ENCODE peak calls at places on chromosomes 12 and 14, in four cellular contexts. One of them, this sample, is unnamed.

GRCh38 chr14:95482967-95483842 is 33.2 kb downstream of the SYNE3 start:
- DNase-seq in K562: peak
- DNase-seq in GM12891: no peak
- DNase-seq in GM12878: no peak
- DNase-seq in this sample: no peak

GRCh38 chr12:57992001-57992400 is 50.6 kb downstream of the ATP23 start:
- DNase-seq in K562: no peak
- DNase-seq in GM12891: no peak
- DNase-seq in GM12878: no peak
- DNase-seq in this sample: peak

GRCh38 chr12:91636721-91637120 is 454.1 kb upstream of the DCN start:
- DNase-seq in K562: no peak
- DNase-seq in GM12891: no peak
- DNase-seq in GM12878: no peak
- DNase-seq in this sample: no peak

GRCh38 chr12:103198499-103198898 is 241.0 kb downstream of the ASCL1 start:
- DNase-seq in K562: no peak
- DNase-seq in GM12891: no peak
- DNase-seq in GM12878: no peak
- DNase-seq in this sample: no peak

GRCh38 chr12:67456281-67456918 is 187.2 kb downstream of the CAND1 start:
- DNase-seq in K562: no peak
- DNase-seq in GM12891: no peak
- DNase-seq in GM12878: no peak
- DNase-seq in this sample: no peak

GRCh38 chr12:32987526-32987925 is 90.9 kb upstream of the PKP2 start:
- DNase-seq in K562: no peak
- DNase-seq in GM12891: no peak
- DNase-seq in GM12878: no peak
- DNase-seq in this sample: no peak

GRCh38 chr14:23300687-23301223 is 1.9 kb downstream of the PPP1R3E start:
- DNase-seq in K562: no peak
- DNase-seq in GM12891: no peak
- DNase-seq in GM12878: no peak
- DNase-seq in this sample: peak

GRCh38 chr12:21607701-21608100 is 3.1 kb upstream of the GYS2 start:
- DNase-seq in K562: no peak
- DNase-seq in GM12891: no peak
- DNase-seq in GM12878: no peak
- DNase-seq in this sample: no peak

GRCh38 chr12:102740157-102741032 is 176.6 kb downstream of the PAH start:
- DNase-seq in K562: no peak
- DNase-seq in GM12891: no peak
- DNase-seq in GM12878: no peak
- DNase-seq in this sample: no peak

GRCh38 chr12:89551747-89552146 is 25.9 kb upstream of the POC1B start:
- DNase-seq in K562: no peak
- DNase-seq in GM12891: no peak
- DNase-seq in GM12878: no peak
- DNase-seq in this sample: no peak

GRCh38 chr12:64749466-64750202 is 9.6 kb downstream of the GNS start:
- DNase-seq in K562: no peak
- DNase-seq in GM12891: no peak
- DNase-seq in GM12878: no peak
- DNase-seq in this sample: peak

GRCh38 chr14:100727565-100728240 is 1.0 kb downstream of the DLK1 start:
- DNase-seq in K562: no peak
- DNase-seq in GM12891: no peak
- DNase-seq in GM12878: no peak
- DNase-seq in this sample: no peak

GRCh38 chr12:120264511-120265202 is 873 bp downstream of the PXN start:
- DNase-seq in K562: no peak
- DNase-seq in GM12891: no peak
- DNase-seq in GM12878: no peak
- DNase-seq in this sample: no peak
- TF ChIP-seq SPI1 in K562: no peak
- TF ChIP-seq SPI1 in GM12891: no peak
- TF ChIP-seq SPI1 in GM12878: no peak
- TF ChIP-seq SPI1 in this sample: no peak

GRCh38 chr12:40969796-40970195 is 218.3 kb upstream of the PDZRN4 start:
- DNase-seq in K562: no peak
- DNase-seq in GM12891: no peak
- DNase-seq in GM12878: no peak
- DNase-seq in this sample: no peak

GRCh38 chr12:40971911-40972310 is 216.2 kb upstream of the PDZRN4 start:
- DNase-seq in K562: no peak
- DNase-seq in GM12891: no peak
- DNase-seq in GM12878: no peak
- DNase-seq in this sample: no peak

DNA sequence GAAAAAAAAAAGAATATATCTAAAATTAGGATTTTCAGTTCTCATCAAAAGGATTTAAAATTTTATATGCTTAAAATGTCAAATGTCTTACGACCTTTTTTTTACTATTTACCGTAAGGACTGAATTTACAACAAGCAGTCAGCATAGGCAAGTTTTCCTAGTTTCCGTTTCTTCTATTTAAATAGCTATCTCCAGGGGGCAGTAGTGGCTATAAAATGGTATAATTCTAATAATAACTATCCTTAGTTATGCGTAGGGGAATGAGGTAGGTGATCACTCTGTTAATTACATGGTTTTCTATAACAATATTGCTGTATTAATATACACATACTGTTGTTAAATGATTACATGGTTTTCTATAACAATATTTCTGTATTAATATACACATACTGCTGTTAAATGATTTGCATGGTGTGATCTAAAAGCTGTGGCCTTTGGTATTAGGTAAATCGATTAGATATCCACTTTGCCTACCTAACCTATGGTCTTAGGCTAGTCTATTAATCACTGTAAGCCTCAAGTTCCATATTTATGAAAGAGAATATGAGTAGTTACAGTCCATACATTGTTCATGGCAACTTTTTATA is 217.7 kb upstream of the PDZRN4 start:
- DNase-seq in K562: peak
- DNase-seq in GM12891: no peak
- DNase-seq in GM12878: no peak
- DNase-seq in this sample: no peak
- TF ChIP-seq SPI1 in K562: no peak
- TF ChIP-seq SPI1 in GM12891: no peak
- TF ChIP-seq SPI1 in GM12878: no peak
- TF ChIP-seq SPI1 in this sample: no peak

GRCh38 chr14:75842624-75843023 is 139.2 kb downstream of the TGFB3 start:
- DNase-seq in K562: no peak
- DNase-seq in GM12891: no peak
- DNase-seq in GM12878: no peak
- DNase-seq in this sample: no peak

GRCh38 chr14:75847584-75847983 is 134.2 kb downstream of the TGFB3 start:
- DNase-seq in K562: no peak
- DNase-seq in GM12891: no peak
- DNase-seq in GM12878: no peak
- DNase-seq in this sample: no peak

GRCh38 chr14:75844486-75844885 is 137.3 kb downstream of the TGFB3 start:
- DNase-seq in K562: no peak
- DNase-seq in GM12891: no peak
- DNase-seq in GM12878: no peak
- DNase-seq in this sample: no peak

GRCh38 chr14:75848337-75848736 is 133.5 kb downstream of the TGFB3 start:
- DNase-seq in K562: no peak
- DNase-seq in GM12891: no peak
- DNase-seq in GM12878: no peak
- DNase-seq in this sample: no peak

GRCh38 chr14:75845136-75845804 is 136.5 kb downstream of the TGFB3 start:
- DNase-seq in K562: no peak
- DNase-seq in GM12891: no peak
- DNase-seq in GM12878: no peak
- DNase-seq in this sample: no peak
- TF ChIP-seq SPI1 in K562: no peak
- TF ChIP-seq SPI1 in GM12891: no peak
- TF ChIP-seq SPI1 in GM12878: no peak
- TF ChIP-seq SPI1 in this sample: no peak

GRCh38 chr14:54085841-54086240 is 129.2 kb upstream of the BMP4 start:
- DNase-seq in K562: no peak
- DNase-seq in GM12891: no peak
- DNase-seq in GM12878: no peak
- DNase-seq in this sample: no peak
- TF ChIP-seq SPI1 in K562: no peak
- TF ChIP-seq SPI1 in GM12891: no peak
- TF ChIP-seq SPI1 in GM12878: no peak
- TF ChIP-seq SPI1 in this sample: no peak

DNA sequence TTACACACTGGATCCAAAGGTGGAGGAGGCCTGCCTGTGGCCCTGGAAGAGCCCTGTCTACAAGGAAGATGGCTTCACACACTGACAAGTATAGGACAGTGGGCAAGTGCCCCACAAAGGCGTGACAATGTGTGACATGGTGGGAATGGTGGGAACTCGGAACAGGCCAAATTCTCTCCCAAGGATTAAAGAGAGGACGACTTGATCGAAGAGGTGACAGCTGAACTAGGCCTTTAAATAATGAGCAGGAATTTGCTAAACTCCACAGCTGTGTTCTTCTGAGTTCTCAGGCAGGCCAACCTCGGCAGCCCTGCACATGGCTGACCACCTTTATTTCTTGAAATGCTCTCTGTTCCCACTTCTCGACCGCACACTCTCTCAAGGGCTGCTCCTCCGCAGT is 23.8 kb downstream of the POMT2 start:
- DNase-seq in K562: no peak
- DNase-seq in GM12891: no peak
- DNase-seq in GM12878: no peak
- DNase-seq in this sample: no peak
- TF ChIP-seq SPI1 in K562: no peak
- TF ChIP-seq SPI1 in GM12891: no peak
- TF ChIP-seq SPI1 in GM12878: no peak
- TF ChIP-seq SPI1 in this sample: no peak

DNA sequence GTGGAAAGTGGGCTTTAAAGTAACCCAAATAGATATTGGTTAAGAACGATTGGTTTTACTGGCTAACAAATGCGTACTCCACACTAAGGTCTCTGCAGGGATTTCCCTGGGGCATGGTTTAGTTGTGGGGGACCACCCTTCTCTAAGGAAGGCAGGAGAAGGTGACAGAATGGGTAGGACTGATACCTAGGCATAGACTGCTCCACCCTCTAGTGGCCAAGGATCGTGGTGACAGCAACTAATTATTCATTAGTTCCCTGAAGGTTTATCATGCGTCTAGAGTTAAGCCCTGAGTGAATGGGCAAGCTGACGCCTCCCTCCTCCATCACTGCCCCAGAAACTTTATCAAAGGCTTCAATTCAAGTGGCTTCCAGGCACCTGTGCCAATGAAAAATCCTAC is 9.1 kb downstream of the FAM181A start:
- DNase-seq in K562: peak
- DNase-seq in GM12891: no peak
- DNase-seq in GM12878: no peak
- DNase-seq in this sample: peak
- TF ChIP-seq SPI1 in K562: no peak
- TF ChIP-seq SPI1 in GM12891: no peak
- TF ChIP-seq SPI1 in GM12878: no peak
- TF ChIP-seq SPI1 in this sample: no peak

This sample was measured in HL-60.